ENCODE peak calls at places on chromosomes 3 and 15, in nine cellular contexts. One of them, this sample, is unnamed.

GRCh38 chr3:164236856-164237255 is 841.4 kb downstream of the SI start:
- DNase-seq in IMR-90: no peak
- DNase-seq in GDM1: no peak
- DNase-seq in EH: no peak
- DNase-seq in WTC11: no peak
- DNase-seq in A549: no peak
- DNase-seq in AG09309: no peak
- DNase-seq in activated CD8-positive, alpha-beta memory T cell treated with anti-CD3 and anti-CD28 coated beads for 4 hours: no peak
- DNase-seq in NCI-H1092: no peak
- DNase-seq in this sample: no peak

GRCh38 chr3:159821737-159822136 is 166.9 kb upstream of the IL12A start:
- DNase-seq in IMR-90: no peak
- DNase-seq in GDM1: no peak
- DNase-seq in EH: peak
- DNase-seq in WTC11: no peak
- DNase-seq in A549: no peak
- DNase-seq in AG09309: no peak
- DNase-seq in activated CD8-positive, alpha-beta memory T cell treated with anti-CD3 and anti-CD28 coated beads for 4 hours: no peak
- DNase-seq in NCI-H1092: no peak
- DNase-seq in this sample: no peak

GRCh38 chr15:66815322-66815721 is 113.3 kb downstream of the SMAD6 start:
- DNase-seq in IMR-90: peak
- DNase-seq in GDM1: no peak
- DNase-seq in EH: peak
- DNase-seq in WTC11: no peak
- DNase-seq in A549: no peak
- DNase-seq in AG09309: peak
- DNase-seq in activated CD8-positive, alpha-beta memory T cell treated with anti-CD3 and anti-CD28 coated beads for 4 hours: no peak
- DNase-seq in NCI-H1092: no peak
- DNase-seq in this sample: no peak

GRCh38 chr3:53841296-53841695 is 4.9 kb downstream of the CHDH start:
- DNase-seq in IMR-90: no peak
- DNase-seq in GDM1: no peak
- DNase-seq in EH: no peak
- DNase-seq in WTC11: no peak
- DNase-seq in A549: no peak
- DNase-seq in AG09309: no peak
- DNase-seq in activated CD8-positive, alpha-beta memory T cell treated with anti-CD3 and anti-CD28 coated beads for 4 hours: no peak
- DNase-seq in NCI-H1092: no peak
- DNase-seq in this sample: no peak

GRCh38 chr15:85671156-85671555 is 123.6 kb downstream of the KLHL25 start:
- DNase-seq in IMR-90: no peak
- DNase-seq in GDM1: no peak
- DNase-seq in EH: no peak
- DNase-seq in WTC11: no peak
- DNase-seq in A549: no peak
- DNase-seq in AG09309: no peak
- DNase-seq in activated CD8-positive, alpha-beta memory T cell treated with anti-CD3 and anti-CD28 coated beads for 4 hours: no peak
- DNase-seq in NCI-H1092: no peak
- DNase-seq in this sample: no peak

GRCh38 chr15:97023131-97023844 is 692.8 kb downstream of the NR2F2 start:
- DNase-seq in IMR-90: no peak
- DNase-seq in GDM1: no peak
- DNase-seq in EH: no peak
- DNase-seq in WTC11: no peak
- DNase-seq in A549: no peak
- DNase-seq in AG09309: no peak
- DNase-seq in activated CD8-positive, alpha-beta memory T cell treated with anti-CD3 and anti-CD28 coated beads for 4 hours: no peak
- DNase-seq in NCI-H1092: no peak
- DNase-seq in this sample: no peak

GRCh38 chr3:144085964-144086363 is 114.3 kb downstream of the DIPK2A start:
- DNase-seq in IMR-90: peak
- DNase-seq in GDM1: no peak
- DNase-seq in EH: peak
- DNase-seq in WTC11: no peak
- DNase-seq in A549: no peak
- DNase-seq in AG09309: no peak
- DNase-seq in activated CD8-positive, alpha-beta memory T cell treated with anti-CD3 and anti-CD28 coated beads for 4 hours: no peak
- DNase-seq in NCI-H1092: no peak
- DNase-seq in this sample: no peak

GRCh38 chr3:168024537-168024941 is 71.2 kb downstream of the GOLIM4 start:
- DNase-seq in IMR-90: peak
- DNase-seq in GDM1: peak
- DNase-seq in EH: peak
- DNase-seq in WTC11: no peak
- DNase-seq in A549: no peak
- DNase-seq in AG09309: peak
- DNase-seq in activated CD8-positive, alpha-beta memory T cell treated with anti-CD3 and anti-CD28 coated beads for 4 hours: no peak
- DNase-seq in NCI-H1092: peak
- DNase-seq in this sample: peak

GRCh38 chr3:184380210-184380626 is 364 bp downstream of the CHRD start:
- DNase-seq in IMR-90: no peak
- DNase-seq in GDM1: no peak
- DNase-seq in EH: peak
- DNase-seq in WTC11: peak
- DNase-seq in A549: peak
- DNase-seq in AG09309: no peak
- DNase-seq in activated CD8-positive, alpha-beta memory T cell treated with anti-CD3 and anti-CD28 coated beads for 4 hours: no peak
- DNase-seq in NCI-H1092: no peak
- DNase-seq in this sample: peak

GRCh38 chr15:48803877-48804276 is 7.0 kb downstream of the CEP152 start:
- DNase-seq in IMR-90: no peak
- DNase-seq in GDM1: no peak
- DNase-seq in EH: no peak
- DNase-seq in WTC11: no peak
- DNase-seq in A549: no peak
- DNase-seq in AG09309: no peak
- DNase-seq in activated CD8-positive, alpha-beta memory T cell treated with anti-CD3 and anti-CD28 coated beads for 4 hours: no peak
- DNase-seq in NCI-H1092: peak
- DNase-seq in this sample: no peak

GRCh38 chr15:70505411-70505919 is 257.9 kb downstream of the UACA start:
- DNase-seq in IMR-90: peak
- DNase-seq in GDM1: peak
- DNase-seq in EH: peak
- DNase-seq in WTC11: no peak
- DNase-seq in A549: peak
- DNase-seq in AG09309: peak
- DNase-seq in activated CD8-positive, alpha-beta memory T cell treated with anti-CD3 and anti-CD28 coated beads for 4 hours: no peak
- DNase-seq in NCI-H1092: no peak
- DNase-seq in this sample: no peak

GRCh38 chr3:137202941-137203340 is 245.2 kb downstream of the IL20RB start:
- DNase-seq in IMR-90: no peak
- DNase-seq in GDM1: no peak
- DNase-seq in EH: no peak
- DNase-seq in WTC11: no peak
- DNase-seq in A549: no peak
- DNase-seq in AG09309: no peak
- DNase-seq in activated CD8-positive, alpha-beta memory T cell treated with anti-CD3 and anti-CD28 coated beads for 4 hours: no peak
- DNase-seq in NCI-H1092: peak
- DNase-seq in this sample: no peak

GRCh38 chr15:78930577-78931388 is 14.1 kb downstream of the CTSH start:
- DNase-seq in IMR-90: peak
- DNase-seq in GDM1: no peak
- DNase-seq in EH: peak
- DNase-seq in WTC11: no peak
- DNase-seq in A549: peak
- DNase-seq in AG09309: peak
- DNase-seq in activated CD8-positive, alpha-beta memory T cell treated with anti-CD3 and anti-CD28 coated beads for 4 hours: no peak
- DNase-seq in NCI-H1092: peak
- DNase-seq in this sample: no peak

GRCh38 chr15:70494861-70495571 is 268.3 kb downstream of the UACA start:
- DNase-seq in IMR-90: peak
- DNase-seq in GDM1: peak
- DNase-seq in EH: peak
- DNase-seq in WTC11: no peak
- DNase-seq in A549: peak
- DNase-seq in AG09309: peak
- DNase-seq in activated CD8-positive, alpha-beta memory T cell treated with anti-CD3 and anti-CD28 coated beads for 4 hours: no peak
- DNase-seq in NCI-H1092: no peak
- DNase-seq in this sample: no peak

GRCh38 chr3:29693863-29694262 is 413.0 kb downstream of the RBMS3 start:
- DNase-seq in IMR-90: peak
- DNase-seq in GDM1: no peak
- DNase-seq in EH: peak
- DNase-seq in WTC11: peak
- DNase-seq in A549: peak
- DNase-seq in AG09309: peak
- DNase-seq in activated CD8-positive, alpha-beta memory T cell treated with anti-CD3 and anti-CD28 coated beads for 4 hours: no peak
- DNase-seq in NCI-H1092: no peak
- DNase-seq in this sample: peak

GRCh38 chr3:141828487-141829284 is 47.8 kb upstream of the ATP1B3 start:
- DNase-seq in IMR-90: peak
- DNase-seq in GDM1: no peak
- DNase-seq in EH: peak
- DNase-seq in WTC11: no peak
- DNase-seq in A549: no peak
- DNase-seq in AG09309: no peak
- DNase-seq in activated CD8-positive, alpha-beta memory T cell treated with anti-CD3 and anti-CD28 coated beads for 4 hours: no peak
- DNase-seq in NCI-H1092: no peak
- DNase-seq in this sample: no peak

GRCh38 chr15:29208352-29208751 is 61.3 kb downstream of the NSMCE3 start:
- DNase-seq in IMR-90: no peak
- DNase-seq in GDM1: no peak
- DNase-seq in EH: peak
- DNase-seq in WTC11: no peak
- DNase-seq in A549: no peak
- DNase-seq in AG09309: no peak
- DNase-seq in activated CD8-positive, alpha-beta memory T cell treated with anti-CD3 and anti-CD28 coated beads for 4 hours: no peak
- DNase-seq in NCI-H1092: peak
- DNase-seq in this sample: no peak

GRCh38 chr3:161770532-161771386 is 274.2 kb downstream of the OTOL1 start:
- DNase-seq in IMR-90: no peak
- DNase-seq in GDM1: peak
- DNase-seq in EH: no peak
- DNase-seq in WTC11: no peak
- DNase-seq in A549: no peak
- DNase-seq in AG09309: no peak
- DNase-seq in activated CD8-positive, alpha-beta memory T cell treated with anti-CD3 and anti-CD28 coated beads for 4 hours: no peak
- DNase-seq in NCI-H1092: no peak
- DNase-seq in this sample: no peak